ENCODE peak calls at places on chromosomes 7 and 10, in nine cellular contexts. One of them, this sample, is unnamed.

GRCh38 chr10:71767420-71768035 is 5.8 kb downstream of the VSIR start:
- DNase-seq in stimulated activated CD8-positive, alpha-beta memory T cell treated with anti-CD3 and anti-CD28 coated beads, Interleukin-4, amount 100 ng/mL, for 4 hours: no peak
- DNase-seq in kidney epithelial cell: no peak
- DNase-seq in kidney tubule cell: peak; percentile 41
- DNase-seq in PC-3: peak; percentile 58
- DNase-seq in left lobe of liver: no peak
- DNase-seq in CD4-positive, CD25-positive, alpha-beta regulatory T cell: no peak
- DNase-seq in AG08396: no peak
- DNase-seq in non-pigmented ciliary epithelial cell: no peak
- DNase-seq in this sample: no peak

GRCh38 chr10:22750131-22750530 is 35.8 kb upstream of the PIP4K2A start:
- DNase-seq in stimulated activated CD8-positive, alpha-beta memory T cell treated with anti-CD3 and anti-CD28 coated beads, Interleukin-4, amount 100 ng/mL, for 4 hours: no peak
- DNase-seq in kidney epithelial cell: no peak
- DNase-seq in kidney tubule cell: no peak
- DNase-seq in PC-3: no peak
- DNase-seq in left lobe of liver: no peak
- DNase-seq in CD4-positive, CD25-positive, alpha-beta regulatory T cell: no peak
- DNase-seq in AG08396: no peak
- DNase-seq in non-pigmented ciliary epithelial cell: no peak
- DNase-seq in this sample: no peak

GRCh38 chr7:13551503-13551902 is 438.0 kb downstream of the ETV1 start:
- DNase-seq in stimulated activated CD8-positive, alpha-beta memory T cell treated with anti-CD3 and anti-CD28 coated beads, Interleukin-4, amount 100 ng/mL, for 4 hours: no peak
- DNase-seq in kidney epithelial cell: no peak
- DNase-seq in kidney tubule cell: no peak
- DNase-seq in PC-3: no peak
- DNase-seq in left lobe of liver: no peak
- DNase-seq in CD4-positive, CD25-positive, alpha-beta regulatory T cell: no peak
- DNase-seq in AG08396: no peak
- DNase-seq in non-pigmented ciliary epithelial cell: no peak
- DNase-seq in this sample: no peak

GRCh38 chr10:102068216-102068615 is 3.1 kb downstream of the HPS6 start:
- DNase-seq in stimulated activated CD8-positive, alpha-beta memory T cell treated with anti-CD3 and anti-CD28 coated beads, Interleukin-4, amount 100 ng/mL, for 4 hours: no peak
- DNase-seq in kidney epithelial cell: no peak
- DNase-seq in kidney tubule cell: peak; percentile 12
- DNase-seq in PC-3: no peak
- DNase-seq in left lobe of liver: no peak
- DNase-seq in CD4-positive, CD25-positive, alpha-beta regulatory T cell: no peak
- DNase-seq in AG08396: no peak
- DNase-seq in non-pigmented ciliary epithelial cell: no peak
- DNase-seq in this sample: no peak

GRCh38 chr7:100897111-100897608 is 1.5 kb upstream of the ACHE start:
- DNase-seq in stimulated activated CD8-positive, alpha-beta memory T cell treated with anti-CD3 and anti-CD28 coated beads, Interleukin-4, amount 100 ng/mL, for 4 hours: no peak
- DNase-seq in kidney epithelial cell: no peak
- DNase-seq in kidney tubule cell: peak; percentile 17
- DNase-seq in PC-3: peak; percentile 37
- DNase-seq in left lobe of liver: no peak
- DNase-seq in CD4-positive, CD25-positive, alpha-beta regulatory T cell: peak; percentile 64
- DNase-seq in AG08396: peak; percentile 63
- DNase-seq in non-pigmented ciliary epithelial cell: no peak
- DNase-seq in this sample: no peak

GRCh38 chr7:144830811-144831210 is 5.0 kb downstream of the TPK1 start:
- DNase-seq in stimulated activated CD8-positive, alpha-beta memory T cell treated with anti-CD3 and anti-CD28 coated beads, Interleukin-4, amount 100 ng/mL, for 4 hours: no peak
- DNase-seq in kidney epithelial cell: no peak
- DNase-seq in kidney tubule cell: peak; percentile 39
- DNase-seq in PC-3: no peak
- DNase-seq in left lobe of liver: no peak
- DNase-seq in CD4-positive, CD25-positive, alpha-beta regulatory T cell: no peak
- DNase-seq in AG08396: peak; percentile 15
- DNase-seq in non-pigmented ciliary epithelial cell: no peak
- DNase-seq in this sample: no peak

GRCh38 chr7:67716729-67717128 is 720.1 kb downstream of the TYW1 start:
- DNase-seq in stimulated activated CD8-positive, alpha-beta memory T cell treated with anti-CD3 and anti-CD28 coated beads, Interleukin-4, amount 100 ng/mL, for 4 hours: no peak
- DNase-seq in kidney epithelial cell: no peak
- DNase-seq in kidney tubule cell: no peak
- DNase-seq in PC-3: no peak
- DNase-seq in left lobe of liver: no peak
- DNase-seq in CD4-positive, CD25-positive, alpha-beta regulatory T cell: no peak
- DNase-seq in AG08396: no peak
- DNase-seq in non-pigmented ciliary epithelial cell: no peak
- DNase-seq in this sample: no peak

GRCh38 chr7:28853834-28854749 is 104.0 kb downstream of the TRIL start:
- DNase-seq in stimulated activated CD8-positive, alpha-beta memory T cell treated with anti-CD3 and anti-CD28 coated beads, Interleukin-4, amount 100 ng/mL, for 4 hours: peak; percentile 24
- DNase-seq in kidney epithelial cell: no peak
- DNase-seq in kidney tubule cell: peak; percentile 85
- DNase-seq in PC-3: peak; percentile 87
- DNase-seq in left lobe of liver: peak; percentile 82
- DNase-seq in CD4-positive, CD25-positive, alpha-beta regulatory T cell: peak; percentile 51
- DNase-seq in AG08396: peak; percentile 85
- DNase-seq in non-pigmented ciliary epithelial cell: no peak
- DNase-seq in this sample: peak; percentile 41

GRCh38 chr7:34463830-34464229 is 194.2 kb upstream of the NPSR1 start:
- DNase-seq in stimulated activated CD8-positive, alpha-beta memory T cell treated with anti-CD3 and anti-CD28 coated beads, Interleukin-4, amount 100 ng/mL, for 4 hours: no peak
- DNase-seq in kidney epithelial cell: peak; percentile 50
- DNase-seq in kidney tubule cell: peak; percentile 90
- DNase-seq in PC-3: peak; percentile 83
- DNase-seq in left lobe of liver: no peak
- DNase-seq in CD4-positive, CD25-positive, alpha-beta regulatory T cell: no peak
- DNase-seq in AG08396: no peak
- DNase-seq in non-pigmented ciliary epithelial cell: no peak
- DNase-seq in this sample: peak; percentile 97

GRCh38 chr7:51060536-51060935 is 256.1 kb downstream of the COBL start:
- DNase-seq in stimulated activated CD8-positive, alpha-beta memory T cell treated with anti-CD3 and anti-CD28 coated beads, Interleukin-4, amount 100 ng/mL, for 4 hours: no peak
- DNase-seq in kidney epithelial cell: no peak
- DNase-seq in kidney tubule cell: no peak
- DNase-seq in PC-3: no peak
- DNase-seq in left lobe of liver: no peak
- DNase-seq in CD4-positive, CD25-positive, alpha-beta regulatory T cell: no peak
- DNase-seq in AG08396: no peak
- DNase-seq in non-pigmented ciliary epithelial cell: no peak
- DNase-seq in this sample: no peak

GRCh38 chr10:71250405-71250804 is 38.0 kb downstream of the UNC5B start:
- DNase-seq in stimulated activated CD8-positive, alpha-beta memory T cell treated with anti-CD3 and anti-CD28 coated beads, Interleukin-4, amount 100 ng/mL, for 4 hours: no peak
- DNase-seq in kidney epithelial cell: no peak
- DNase-seq in kidney tubule cell: no peak
- DNase-seq in PC-3: no peak
- DNase-seq in left lobe of liver: no peak
- DNase-seq in CD4-positive, CD25-positive, alpha-beta regulatory T cell: no peak
- DNase-seq in AG08396: no peak
- DNase-seq in non-pigmented ciliary epithelial cell: no peak
- DNase-seq in this sample: no peak

GRCh38 chr10:71262027-71262426 is 49.7 kb downstream of the UNC5B start:
- DNase-seq in stimulated activated CD8-positive, alpha-beta memory T cell treated with anti-CD3 and anti-CD28 coated beads, Interleukin-4, amount 100 ng/mL, for 4 hours: no peak
- DNase-seq in kidney epithelial cell: no peak
- DNase-seq in kidney tubule cell: no peak
- DNase-seq in PC-3: no peak
- DNase-seq in left lobe of liver: no peak
- DNase-seq in CD4-positive, CD25-positive, alpha-beta regulatory T cell: no peak
- DNase-seq in AG08396: no peak
- DNase-seq in non-pigmented ciliary epithelial cell: no peak
- DNase-seq in this sample: no peak

GRCh38 chr10:3265081-3265480 is 92.5 kb upstream of the PITRM1 start:
- DNase-seq in stimulated activated CD8-positive, alpha-beta memory T cell treated with anti-CD3 and anti-CD28 coated beads, Interleukin-4, amount 100 ng/mL, for 4 hours: no peak
- DNase-seq in kidney epithelial cell: peak; percentile 34
- DNase-seq in kidney tubule cell: peak; percentile 82
- DNase-seq in PC-3: no peak
- DNase-seq in left lobe of liver: peak; percentile 12
- DNase-seq in CD4-positive, CD25-positive, alpha-beta regulatory T cell: no peak
- DNase-seq in AG08396: peak; percentile 45
- DNase-seq in non-pigmented ciliary epithelial cell: no peak
- DNase-seq in this sample: no peak

GRCh38 chr7:1111156-1111555 is 23.2 kb downstream of the GPER1 start:
- DNase-seq in stimulated activated CD8-positive, alpha-beta memory T cell treated with anti-CD3 and anti-CD28 coated beads, Interleukin-4, amount 100 ng/mL, for 4 hours: no peak
- DNase-seq in kidney epithelial cell: no peak
- DNase-seq in kidney tubule cell: no peak
- DNase-seq in PC-3: no peak
- DNase-seq in left lobe of liver: no peak
- DNase-seq in CD4-positive, CD25-positive, alpha-beta regulatory T cell: no peak
- DNase-seq in AG08396: no peak
- DNase-seq in non-pigmented ciliary epithelial cell: no peak
- DNase-seq in this sample: no peak

GRCh38 chr7:87146740-87147386 is 5.4 kb upstream of the DMTF1 start:
- DNase-seq in stimulated activated CD8-positive, alpha-beta memory T cell treated with anti-CD3 and anti-CD28 coated beads, Interleukin-4, amount 100 ng/mL, for 4 hours: no peak
- DNase-seq in kidney epithelial cell: no peak
- DNase-seq in kidney tubule cell: peak; percentile 12
- DNase-seq in PC-3: no peak
- DNase-seq in left lobe of liver: no peak
- DNase-seq in CD4-positive, CD25-positive, alpha-beta regulatory T cell: no peak
- DNase-seq in AG08396: no peak
- DNase-seq in non-pigmented ciliary epithelial cell: no peak
- DNase-seq in this sample: no peak

GRCh38 chr10:132413226-132414205 is 16.5 kb downstream of the PWWP2B start:
- DNase-seq in stimulated activated CD8-positive, alpha-beta memory T cell treated with anti-CD3 and anti-CD28 coated beads, Interleukin-4, amount 100 ng/mL, for 4 hours: no peak
- DNase-seq in kidney epithelial cell: no peak
- DNase-seq in kidney tubule cell: no peak
- DNase-seq in PC-3: no peak
- DNase-seq in left lobe of liver: no peak
- DNase-seq in CD4-positive, CD25-positive, alpha-beta regulatory T cell: no peak
- DNase-seq in AG08396: no peak
- DNase-seq in non-pigmented ciliary epithelial cell: no peak
- DNase-seq in this sample: no peak

GRCh38 chr7:28517206-28517605 is 104.9 kb downstream of the CREB5 start:
- DNase-seq in stimulated activated CD8-positive, alpha-beta memory T cell treated with anti-CD3 and anti-CD28 coated beads, Interleukin-4, amount 100 ng/mL, for 4 hours: no peak
- DNase-seq in kidney epithelial cell: no peak
- DNase-seq in kidney tubule cell: no peak
- DNase-seq in PC-3: no peak
- DNase-seq in left lobe of liver: no peak
- DNase-seq in CD4-positive, CD25-positive, alpha-beta regulatory T cell: no peak
- DNase-seq in AG08396: no peak
- DNase-seq in non-pigmented ciliary epithelial cell: no peak
- DNase-seq in this sample: no peak

GRCh38 chr7:31488562-31489203 is 25.2 kb upstream of the ITPRID1 start:
- DNase-seq in stimulated activated CD8-positive, alpha-beta memory T cell treated with anti-CD3 and anti-CD28 coated beads, Interleukin-4, amount 100 ng/mL, for 4 hours: no peak
- DNase-seq in kidney epithelial cell: peak; percentile 70
- DNase-seq in kidney tubule cell: peak; percentile 94
- DNase-seq in PC-3: peak; percentile 87
- DNase-seq in left lobe of liver: peak; percentile 66
- DNase-seq in CD4-positive, CD25-positive, alpha-beta regulatory T cell: no peak
- DNase-seq in AG08396: peak; percentile 45
- DNase-seq in non-pigmented ciliary epithelial cell: peak; percentile 27
- DNase-seq in this sample: no peak

GRCh38 chr10:61655335-61655851 is 7.3 kb upstream of the CABCOCO1 start:
- DNase-seq in stimulated activated CD8-positive, alpha-beta memory T cell treated with anti-CD3 and anti-CD28 coated beads, Interleukin-4, amount 100 ng/mL, for 4 hours: no peak
- DNase-seq in kidney epithelial cell: no peak
- DNase-seq in kidney tubule cell: no peak
- DNase-seq in PC-3: no peak
- DNase-seq in left lobe of liver: no peak
- DNase-seq in CD4-positive, CD25-positive, alpha-beta regulatory T cell: no peak
- DNase-seq in AG08396: peak; percentile 10
- DNase-seq in non-pigmented ciliary epithelial cell: no peak
- DNase-seq in this sample: no peak

GRCh38 chr10:119412831-119413737 is 129.4 kb downstream of the RGS10 start:
- DNase-seq in stimulated activated CD8-positive, alpha-beta memory T cell treated with anti-CD3 and anti-CD28 coated beads, Interleukin-4, amount 100 ng/mL, for 4 hours: no peak
- DNase-seq in kidney epithelial cell: no peak
- DNase-seq in kidney tubule cell: no peak
- DNase-seq in PC-3: no peak
- DNase-seq in left lobe of liver: no peak
- DNase-seq in CD4-positive, CD25-positive, alpha-beta regulatory T cell: no peak
- DNase-seq in AG08396: peak; percentile 67
- DNase-seq in non-pigmented ciliary epithelial cell: no peak
- DNase-seq in this sample: no peak

This sample was measured in foreskin keratinocyte.